ENCODE peak calls at places on chromosome 7, in nine cellular contexts. Q is left lung, M is Karpas-422, F is body of pancreas, I is iPS DF 6.9, G is vagina, H is tibial nerve, K is fibroblast of lung, A is osteoblast. U is an unnamed sample. For H3K4me1, the result is how much of the 10 kb centered on the place peaks cover.

GRCh38 chr7:17601921-17602320 is 303.5 kb downstream of the AHR start:
- DNase-seq in Q (no peak), M (no peak), F (no peak), I (no peak), G (no peak), H (no peak), K (no peak), A (no peak), U (no peak)

GRCh38 chr7:22430457-22430856 is 69.5 kb downstream of the STEAP1B start:
- DNase-seq in Q (no peak), M (no peak), F (no peak), I (no peak), G (no peak), H (no peak), K (peak), A (no peak), U (no peak)

GRCh38 chr7:2585446-2585845 is 26.7 kb downstream of the IQCE start:
- DNase-seq in Q (peak), M (no peak), F (no peak), I (no peak), G (no peak), H (no peak), K (no peak), A (no peak), U (no peak)

GRCh38 chr7:453597-454306 is 65.9 kb downstream of the PDGFA start:
- DNase-seq in Q (peak), M (no peak), F (no peak), I (no peak), G (no peak), H (no peak), K (no peak), A (no peak), U (no peak)

GRCh38 chr7:106779877-106780276 is 85.2 kb upstream of the PIK3CG start:
- DNase-seq in Q (no peak), M (peak), F (peak), I (no peak), G (no peak), H (no peak), K (no peak), A (no peak), U (no peak)

GRCh38 chr7:44105832-44106231 is 1.7 kb downstream of the AEBP1 start:
- DNase-seq in Q (no peak), M (no peak), F (no peak), I (no peak), G (no peak), H (no peak), K (no peak), A (peak), U (no peak)

GRCh38 chr7:47611045-47611511 is 29.2 kb upstream of the TNS3 start:
- DNase-seq in Q (no peak), M (no peak), F (peak), I (no peak), G (no peak), H (no peak), K (no peak), A (no peak), U (no peak)

GRCh38 chr7:927031-927671 is 27.3 kb downstream of the ADAP1 start:
- DNase-seq in Q (peak), M (no peak), F (peak), I (no peak), G (no peak), H (peak), K (no peak), A (no peak), U (peak)

GRCh38 chr7:20402297-20403230 is 71.9 kb downstream of the ITGB8 start:
- DNase-seq in Q (no peak), M (no peak), F (no peak), I (no peak), G (no peak), H (no peak), K (peak), A (no peak), U (no peak)

GRCh38 chr7:150992833-150993302 is 2.1 kb downstream of the NOS3 start:
- DNase-seq in Q (no peak), M (peak), F (no peak), I (peak), G (no peak), H (no peak), K (peak), A (peak), U (no peak)

GRCh38 chr7:150993511-150993910 is 2.7 kb downstream of the NOS3 start:
- DNase-seq in Q (no peak), M (no peak), F (no peak), I (no peak), G (no peak), H (no peak), K (no peak), A (no peak), U (no peak)

GRCh38 chr7:150994838-150995510 is 4.2 kb downstream of the NOS3 start:
- DNase-seq in Q (no peak), M (no peak), F (no peak), I (no peak), G (no peak), H (no peak), K (no peak), A (no peak), U (no peak)

GRCh38 chr7:150992051-150992640 is 1.3 kb downstream of the NOS3 start:
- DNase-seq in Q (peak), M (no peak), F (no peak), I (no peak), G (no peak), H (no peak), K (no peak), A (no peak), U (no peak)

GRCh38 chr7:150994141-150994837 is 3.5 kb downstream of the NOS3 start:
- DNase-seq in Q (peak), M (peak), F (no peak), I (no peak), G (no peak), H (no peak), K (no peak), A (no peak), U (no peak)
- H3K27ac ChIP-seq in Q (peak), M (peak), F (no peak), I (no peak), G (no peak), H (peak), K (no peak), A (no peak), U (no peak)

GRCh38 chr7:50273301-50273700 is 31.2 kb upstream of the IKZF1 start:
- DNase-seq in Q (no peak), M (no peak), F (no peak), I (no peak), G (no peak), H (no peak), K (no peak), A (no peak), U (no peak)
- H3K4me1 ChIP-seq in Q (under half), M (half or more), F (under half), I (under half), G (under half), H (under half), K (under half), A (under half), U (under half)

GRCh38 chr7:51210766-51211165 is 105.8 kb downstream of the COBL start:
- DNase-seq in Q (no peak), M (no peak), F (no peak), I (no peak), G (peak), H (no peak), K (no peak), A (no peak), U (no peak)
- H3K27ac ChIP-seq in Q (no peak), M (no peak), F (no peak), I (no peak), G (no peak), H (no peak), K (no peak), A (no peak), U (no peak)

DNA sequence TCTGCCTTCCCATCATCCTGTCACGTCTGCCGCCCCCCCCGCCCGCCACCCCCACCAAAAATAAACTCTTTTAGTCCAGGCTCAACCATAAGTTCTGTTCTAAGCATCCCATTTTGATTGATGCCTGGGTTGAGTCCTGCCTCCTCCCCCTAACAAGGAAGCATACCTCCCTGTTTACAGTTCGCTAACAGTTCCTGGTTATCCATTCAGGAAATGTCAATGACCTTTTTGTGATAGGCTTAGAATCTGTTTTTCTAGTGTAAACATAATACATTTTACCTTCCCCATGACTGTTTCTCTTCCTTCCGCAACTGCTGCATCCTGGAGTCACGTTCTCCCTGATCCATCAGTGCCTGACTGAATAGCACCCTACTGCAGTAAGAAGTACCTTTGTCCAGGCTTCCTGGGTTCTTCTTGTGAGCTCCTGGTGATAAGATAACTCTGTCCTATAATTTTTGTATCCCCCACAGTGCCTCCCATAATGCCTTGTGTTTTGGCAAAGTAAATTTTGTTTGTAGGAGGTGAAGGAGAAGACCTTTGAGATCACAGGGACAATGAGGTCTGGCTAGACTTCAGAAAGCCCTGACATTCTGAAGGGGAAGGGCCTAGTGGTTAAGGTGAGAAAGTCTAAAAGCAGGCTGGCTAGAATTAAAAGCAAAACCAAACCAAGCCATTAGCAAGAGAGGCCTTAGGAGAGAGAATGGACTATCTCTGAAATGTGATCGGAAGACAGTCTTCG is 7.3 kb downstream of the AGFG2 start:
- DNase-seq in Q (no peak), M (no peak), F (no peak), I (no peak), G (no peak), H (no peak), K (peak), A (peak), U (no peak)
- H3K4me1 ChIP-seq in Q (under half), M (under half), F (half or more), I (under half), G (half or more), H (under half), K (under half), A (half or more), U (under half)

GRCh38 chr7:27616186-27616491 is 46.5 kb downstream of the HIBADH start:
- DNase-seq in Q (no peak), M (no peak), F (no peak), I (no peak), G (no peak), H (no peak), K (no peak), A (no peak), U (no peak)
- H3K27ac ChIP-seq in Q (no peak), M (no peak), F (no peak), I (no peak), G (no peak), H (no peak), K (no peak), A (no peak), U (no peak)

GRCh38 chr7:111009641-111010040 is 81.3 kb upstream of the LRRN3 start:
- DNase-seq in Q (no peak), M (no peak), F (no peak), I (no peak), G (no peak), H (no peak), K (no peak), A (no peak), U (no peak)

GRCh38 chr7:111012799-111013675 is 77.9 kb upstream of the LRRN3 start:
- DNase-seq in Q (no peak), M (no peak), F (no peak), I (no peak), G (no peak), H (no peak), K (no peak), A (no peak), U (no peak)

GRCh38 chr7:111012152-111012551 is 78.8 kb upstream of the LRRN3 start:
- DNase-seq in Q (no peak), M (no peak), F (no peak), I (no peak), G (no peak), H (no peak), K (no peak), A (no peak), U (no peak)

GRCh38 chr7:111010833-111011232 is 80.1 kb upstream of the LRRN3 start:
- DNase-seq in Q (no peak), M (no peak), F (no peak), I (no peak), G (no peak), H (no peak), K (no peak), A (no peak), U (no peak)

DNA sequence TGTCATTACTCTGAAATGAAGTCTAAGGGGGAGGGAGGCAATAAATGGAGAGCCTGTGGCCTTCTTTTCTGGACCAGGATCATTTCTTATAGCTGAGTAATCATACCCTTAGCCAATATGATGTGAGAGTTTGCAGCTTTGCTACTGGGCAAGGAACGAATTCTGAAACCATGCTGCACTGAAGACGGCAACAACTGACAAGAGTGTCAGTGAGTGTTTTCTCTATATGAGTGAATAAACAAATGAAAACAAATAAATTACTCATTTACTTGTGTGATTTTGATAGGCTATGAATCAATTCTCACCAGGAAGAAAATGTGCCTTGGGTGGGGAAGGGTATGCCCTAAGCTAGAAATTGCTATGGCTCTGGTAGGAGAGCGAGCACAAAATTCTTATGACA is 79.4 kb upstream of the LRRN3 start:
- DNase-seq in Q (no peak), M (no peak), F (no peak), I (no peak), G (no peak), H (no peak), K (peak), A (no peak), U (no peak)
- H3K4me1 ChIP-seq in Q (under half), M (under half), F (under half), I (under half), G (under half), H (under half), K (under half), A (under half), U (under half)

GRCh38 chr7:84735021-84735420 is 451.8 kb downstream of the SEMA3D start:
- DNase-seq in Q (no peak), M (no peak), F (no peak), I (no peak), G (no peak), H (no peak), K (peak), A (no peak), U (no peak)

DNA sequence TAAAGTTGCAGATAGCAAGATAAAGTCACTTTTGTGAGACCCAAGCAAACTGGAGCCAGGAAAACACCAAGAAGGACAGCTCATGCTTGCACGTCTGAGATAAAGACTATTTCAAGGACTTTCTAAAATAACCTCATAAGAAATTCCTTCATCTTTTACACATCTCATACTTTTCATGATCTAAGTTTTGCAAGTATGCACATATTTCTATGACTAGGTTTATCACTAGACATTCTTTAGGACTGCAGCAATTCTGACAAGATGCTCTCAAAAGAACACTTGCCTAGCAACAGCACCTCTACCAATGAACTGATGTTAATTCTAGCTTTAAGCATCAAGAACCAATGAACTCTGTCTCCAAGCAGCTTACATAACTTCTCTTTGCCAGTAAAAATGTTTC is 457.6 kb downstream of the SEMA3D start:
- DNase-seq in Q (no peak), M (no peak), F (no peak), I (no peak), G (no peak), H (no peak), K (peak), A (no peak), U (no peak)
- H3K27ac ChIP-seq in Q (no peak), M (no peak), F (no peak), I (no peak), G (no peak), H (no peak), K (no peak), A (peak), U (no peak)

U was measured in RWPE2.